ENCODE peak calls at places on chromosomes 11 and 22, in five cellular contexts. L, S, P, C and U are unnamed samples.

GRCh38 chr11:34599406-34599901 is 21.4 kb upstream of the EHF start:
- DNase-seq in L (peak; percentile 89), C (no peak), S (no peak), P (no peak), U (peak; percentile 35)

GRCh38 chr11:69285091-69285490 is 8.9 kb upstream of the MYEOV start:
- DNase-seq in L (no peak), P (no peak), C (no peak), S (no peak), U (no peak)

GRCh38 chr11:75862437-75862836 is 47.4 kb downstream of the UVRAG start:
- DNase-seq in S (no peak), L (no peak), P (no peak), C (no peak), U (no peak)

GRCh38 chr22:34812631-34813030 is 253.3 kb upstream of the ISX start:
- DNase-seq in C (no peak), S (no peak), P (no peak), L (no peak), U (no peak)

GRCh38 chr11:118930152-118930712 is 4.5 kb upstream of the BCL9L start:
- DNase-seq in C (peak; percentile 91), L (peak; percentile 92), P (peak; percentile 78), S (peak; percentile 99), U (peak; percentile 97)

GRCh38 chr11:35077709-35078695 is 61.0 kb upstream of the CD44 start:
- DNase-seq in L (no peak), P (peak; percentile 49), C (no peak), S (no peak), U (peak; percentile 58)

GRCh38 chr22:45832959-45833580 is 143.9 kb downstream of the WNT7B start:
- DNase-seq in C (no peak), L (no peak), P (no peak), S (no peak), U (no peak)

GRCh38 chr11:45285289-45285828 is 782 bp downstream of the SYT13 start:
- DNase-seq in P (no peak), L (no peak), S (peak; percentile 67), C (no peak), U (no peak)

GRCh38 chr11:44617671-44618461 is 52.4 kb downstream of the CD82 start:
- DNase-seq in C (no peak), L (no peak), P (no peak), S (peak; percentile 42), U (no peak)

GRCh38 chr11:119607726-119608125 is 121.3 kb downstream of the NECTIN1 start:
- DNase-seq in S (no peak), C (no peak), P (no peak), L (no peak), U (no peak)

GRCh38 chr11:76291576-76292526 is 85.5 kb upstream of the WNT11 start:
- DNase-seq in C (no peak), P (no peak), S (peak; percentile 39), L (peak; percentile 1), U (peak; percentile 12)

GRCh38 chr11:62439785-62440602 is 21.2 kb downstream of the SCGB1A1 start:
- DNase-seq in L (no peak), C (no peak), S (peak; percentile 42), P (no peak), U (no peak)

GRCh38 chr11:1573077-1573846 is 1.2 kb upstream of the DUSP8 start:
- DNase-seq in L (no peak), C (no peak), S (peak; percentile 74), P (peak; percentile 26), U (peak; percentile 59)

GRCh38 chr11:126823271-126823670 is 177.3 kb downstream of the KIRREL3 start:
- DNase-seq in C (no peak), P (no peak), L (no peak), S (peak; percentile 45), U (no peak)

GRCh38 chr22:31089101-31090100 is 8.3 kb downstream of the SMTN start:
- DNase-seq in S (peak; percentile 76), C (no peak), P (no peak), L (no peak), U (no peak)

GRCh38 chr22:45503071-45503815 is 560 bp downstream of the FBLN1 start:
- DNase-seq in C (no peak), S (peak; percentile 81), L (no peak), P (no peak), U (no peak)

GRCh38 chr11:103927535-103927934 is 108.9 kb upstream of the DDI1 start:
- DNase-seq in C (no peak), P (no peak), L (no peak), S (no peak), U (no peak)

GRCh38 chr22:49667236-49667635 is 160.4 kb downstream of the BRD1 start:
- DNase-seq in C (no peak), S (peak; percentile 26), P (no peak), L (no peak), U (no peak)

GRCh38 chr11:1899100-1899499 is 7.4 kb upstream of the PRR33 start:
- DNase-seq in C (no peak), P (no peak), L (no peak), S (no peak), U (peak; percentile 61)

GRCh38 chr11:119065369-119065768 is 2.2 kb upstream of the VPS11 start:
- DNase-seq in S (peak; percentile 74), C (no peak), P (no peak), L (no peak), U (peak; percentile 58)

GRCh38 chr11:67290801-67291200 is 1.7 kb downstream of the ANKRD13D start:
- DNase-seq in S (no peak), P (no peak), L (no peak), C (no peak), U (no peak)